ENCODE peak calls at places on chromosomes 2 and 18, in ten cellular contexts. Q, W, S, I, K, J, D, A, C and N are unnamed samples.

GRCh38 chr18:32701288-32701687 is 71.5 kb downstream of the KLHL14 start:
- DNase-seq in I (no peak), J (no peak), D (no peak), Q (no peak), K (no peak), S (no peak), C (no peak), W (no peak), A (no peak), N (no peak)

GRCh38 chr2:110999626-111000025 is 121.1 kb upstream of the BCL2L11 start:
- DNase-seq in D (no peak), Q (no peak), S (no peak), A (no peak), K (no peak), C (no peak), I (no peak), J (no peak), W (no peak), N (no peak)

GRCh38 chr2:238601433-238602222 is 174.9 kb downstream of the ASB1 start:
- DNase-seq in Q (no peak), C (peak; percentile 25), K (peak; percentile 41), A (peak; percentile 81), S (peak; percentile 86), J (no peak), I (peak; percentile 86), D (peak; percentile 58), W (peak; percentile 49), N (no peak)

GRCh38 chr2:58557166-58557565 is 316.0 kb upstream of the FANCL start:
- DNase-seq in Q (no peak), K (no peak), I (no peak), C (no peak), J (no peak), A (no peak), D (no peak), W (no peak), S (no peak), N (no peak)

GRCh38 chr2:101515512-101515911 is 40.6 kb upstream of the RFX8 start:
- DNase-seq in K (peak; percentile 43), C (no peak), A (no peak), J (no peak), W (peak; percentile 58), D (no peak), S (peak; percentile 62), I (peak; percentile 85), Q (no peak), N (no peak)

GRCh38 chr2:110869472-110870446 is 137.4 kb downstream of the ACOXL start:
- DNase-seq in I (peak; percentile 15), W (peak; percentile 37), Q (peak; percentile 14), D (no peak), C (no peak), S (peak; percentile 57), K (no peak), J (no peak), A (no peak), N (peak; percentile 13)

GRCh38 chr2:218392459-218392858 is 7.2 kb upstream of the CTDSP1 start:
- DNase-seq in C (no peak), D (no peak), J (no peak), S (no peak), K (no peak), Q (no peak), W (no peak), A (no peak), I (no peak), N (no peak)

GRCh38 chr2:23595601-23596251 is 210.7 kb downstream of the KLHL29 start:
- DNase-seq in C (no peak), J (peak; percentile 34), Q (no peak), A (peak; percentile 74), D (peak; percentile 26), W (peak; percentile 78), I (peak; percentile 31), K (peak; percentile 82), S (no peak), N (peak; percentile 14)

DNA sequence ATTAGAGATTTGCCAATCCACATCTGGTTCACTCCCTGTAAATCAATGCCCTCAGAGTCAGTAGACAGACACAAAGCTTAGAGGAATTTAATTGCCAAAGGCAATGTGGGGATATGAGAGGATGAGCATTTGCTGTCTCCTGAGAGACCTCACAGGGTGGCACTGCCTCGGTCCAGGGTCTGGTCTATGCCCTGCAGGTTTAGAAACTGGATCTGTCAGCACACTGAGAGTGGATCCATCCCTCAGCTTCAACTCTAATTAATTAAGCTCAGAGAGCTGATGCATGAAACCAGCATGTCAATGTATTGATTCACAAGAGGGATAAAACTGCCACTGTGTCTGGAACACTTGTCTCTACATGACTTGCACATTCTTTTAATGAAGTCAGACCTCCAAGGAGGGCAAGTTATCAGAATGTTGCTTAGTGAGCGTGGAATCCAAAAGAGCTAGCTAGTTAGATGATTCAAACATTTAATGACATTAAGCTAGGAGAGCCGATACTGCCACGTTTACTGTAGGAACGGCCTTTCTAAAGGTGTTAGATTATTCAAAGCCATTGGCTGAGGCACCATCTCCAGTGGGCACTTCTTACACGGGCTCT is 22.5 kb upstream of the POLE4 start:
- DNase-seq in A (no peak), D (no peak), W (no peak), J (no peak), Q (no peak), I (no peak), C (peak; percentile 91), K (no peak), S (no peak), N (no peak)
- H3K4me3 ChIP-seq in A (no peak overlapping the region), D (no peak overlapping the region), W (no peak overlapping the region), J (no peak overlapping the region), Q (no peak overlapping the region), I (no peak overlapping the region), C (no peak overlapping the region), K (no peak overlapping the region), S (no peak overlapping the region), N (no peak overlapping the region)

DNA sequence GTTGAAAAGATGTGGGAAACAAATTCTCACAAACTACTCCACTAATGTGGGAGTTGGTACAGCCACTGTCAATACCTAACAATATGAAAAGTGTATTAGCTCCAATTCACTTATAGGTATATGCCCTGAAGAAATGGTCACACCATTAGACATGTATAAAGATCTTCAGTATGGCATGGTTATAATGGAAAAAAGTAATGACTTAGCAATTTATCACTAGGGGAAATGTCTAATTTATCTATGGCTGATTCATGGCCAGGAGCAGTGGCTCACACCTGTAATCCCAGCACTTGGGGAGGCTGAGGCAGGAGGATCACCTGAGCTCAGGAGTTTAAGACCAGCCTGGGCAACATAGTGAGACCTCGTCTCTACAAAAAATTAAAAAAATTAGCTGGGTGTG is 52.5 kb downstream of the UGP2 start:
- DNase-seq in C (no peak), S (no peak), Q (no peak), J (no peak), D (no peak), K (no peak), I (no peak), A (no peak), W (no peak), N (no peak)
- TF ChIP-seq CTCF in C (no peak), S (no peak), Q (no peak), J (no peak), D (no peak), K (no peak), I (no peak), A (no peak), W (no peak), N (no peak)

DNA sequence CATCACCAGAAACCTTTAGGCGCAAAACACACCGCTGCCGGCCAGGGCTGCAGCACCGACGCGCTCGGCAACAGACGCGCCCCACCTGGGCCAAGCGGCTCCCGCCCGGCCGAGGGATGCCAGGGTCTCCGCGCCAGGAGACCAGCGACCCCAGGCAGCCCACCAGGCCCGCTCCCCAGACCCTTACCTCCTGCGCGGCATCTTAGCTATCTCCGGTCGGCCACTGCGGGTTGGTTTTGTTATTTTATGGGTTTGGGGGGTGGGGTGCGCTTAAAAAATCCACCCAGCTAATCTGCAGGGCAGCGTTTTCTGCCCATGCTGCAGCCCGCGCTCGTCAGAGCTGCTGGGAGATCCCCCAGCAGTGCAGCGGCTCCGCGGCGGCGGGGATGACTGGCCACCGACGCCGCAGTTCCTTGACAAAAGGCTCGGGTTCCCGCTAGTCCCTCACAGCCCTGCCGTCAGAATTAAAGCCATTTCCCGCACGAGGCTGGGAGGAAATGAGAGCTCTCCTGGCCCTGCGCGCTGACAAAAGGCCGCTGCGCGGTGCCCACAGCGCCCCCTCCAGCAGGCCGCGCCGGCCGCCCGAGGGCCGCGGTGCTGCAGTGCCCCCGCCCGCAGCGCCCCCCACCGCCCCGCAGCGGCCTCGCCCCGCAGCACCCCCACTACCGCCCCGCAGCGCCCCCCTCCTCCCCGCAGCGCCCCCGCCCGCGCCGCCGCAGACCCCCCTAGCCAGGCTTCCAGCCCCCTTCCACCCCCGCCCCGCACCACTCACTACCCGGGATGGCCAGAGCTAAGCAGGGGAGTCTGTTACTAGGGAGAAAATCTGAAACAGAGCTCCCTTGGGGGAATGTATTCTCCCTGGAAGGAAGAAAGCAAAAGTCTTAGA is at the start of gene ADD2:
- DNase-seq in S (peak; percentile 12), I (peak; percentile 51), K (peak; percentile 16), W (peak; percentile 10), Q (peak; percentile 81), C (peak; percentile 24), J (peak; percentile 35), D (no peak), A (peak; percentile 48), N (peak; percentile 81)
- H3K4me3 ChIP-seq in S (peak within 1 kb of the TSS; percentile 25), I (no peak within 1 kb of the TSS), K (no peak within 1 kb of the TSS), W (peak within 1 kb of the TSS; percentile 20), Q (peak within 1 kb of the TSS; percentile 68), C (no peak within 1 kb of the TSS), J (peak within 1 kb of the TSS; percentile 52), D (peak within 1 kb of the TSS; percentile 8), A (peak within 1 kb of the TSS; percentile 61), N (peak within 1 kb of the TSS; percentile 47)

GRCh38 chr2:150542172-150542571 is 54.7 kb upstream of the RND3 start:
- DNase-seq in J (no peak), S (no peak), Q (no peak), D (no peak), C (no peak), I (no peak), A (no peak), W (no peak), K (no peak), N (no peak)

GRCh38 chr2:150538582-150539236 is 51.2 kb upstream of the RND3 start:
- DNase-seq in I (peak; percentile 84), C (peak; percentile 32), J (no peak), S (peak; percentile 45), D (peak; percentile 81), K (no peak), A (no peak), W (no peak), Q (no peak), N (no peak)

GRCh38 chr2:150545931-150546330 is 58.5 kb upstream of the RND3 start:
- DNase-seq in A (no peak), Q (no peak), W (no peak), J (no peak), I (no peak), D (no peak), C (no peak), K (no peak), S (no peak), N (no peak)

GRCh38 chr2:150544731-150545130 is 57.3 kb upstream of the RND3 start:
- DNase-seq in S (no peak), I (no peak), Q (no peak), A (no peak), K (no peak), J (no peak), D (no peak), W (no peak), C (no peak), N (no peak)

DNA sequence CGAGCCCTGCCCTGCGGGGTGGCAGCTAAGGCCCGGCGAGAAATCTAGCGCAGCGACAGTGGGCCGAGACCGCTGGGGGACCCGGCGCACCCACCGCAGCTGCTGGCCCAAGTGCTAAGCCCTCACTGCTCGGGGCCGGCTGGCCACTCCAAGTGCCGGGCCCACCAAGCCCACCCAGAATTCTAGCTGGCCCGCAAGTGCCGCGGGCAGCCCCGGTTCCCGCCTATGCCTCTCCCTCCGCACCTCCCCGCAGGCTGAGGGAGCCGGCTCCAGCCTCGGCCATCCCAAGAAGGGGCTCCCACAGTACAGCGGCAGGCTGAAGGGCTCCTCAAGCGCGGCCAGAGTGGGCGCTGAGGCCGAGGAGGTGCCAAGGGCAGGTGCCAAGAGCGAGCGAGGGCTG is 55.2 kb upstream of the RND3 start:
- DNase-seq in Q (no peak), C (no peak), A (no peak), J (peak; percentile 19), W (no peak), D (no peak), K (no peak), I (no peak), S (no peak), N (no peak)
- TF ChIP-seq CTCF in Q (no peak), C (no peak), A (no peak), J (no peak), W (no peak), D (no peak), K (no peak), I (no peak), S (no peak), N (no peak)